ENCODE peak calls at places on chromosomes 3 and 15, in ten cellular contexts. S is AG09319; K is nephron progenitor cell; J is CD8-positive, alpha-beta T cell; B is lower leg skin; D is astrocyte of the spinal cord; F is Peyer's patch; W is AG04450; G is lower lobe of right lung; T is GM12865. P is an unnamed sample.
A peak's percentile ranks its signal among the peaks of the same experiment; 100 is the strongest.

GRCh38 chr3:123449092-123449985 is 449 bp upstream of the ADCY5 start:
- DNase-seq in S (no peak), K (peak; percentile 76), J (no peak), B (no peak), D (peak; percentile 9), F (no peak), W (no peak), G (no peak), T (no peak), P (no peak)

GRCh38 chr3:101243285-101244211 is 76.8 kb downstream of the IMPG2 start:
- DNase-seq in S (peak; percentile 7), K (no peak), J (no peak), B (no peak), D (no peak), F (no peak), W (no peak), G (no peak), T (no peak), P (no peak)

GRCh38 chr3:37520802-37521350 is 340.8 kb upstream of the CTDSPL start:
- DNase-seq in S (no peak), K (no peak), J (no peak), B (no peak), D (peak; percentile 6), F (no peak), W (no peak), G (no peak), T (no peak), P (no peak)

GRCh38 chr3:36677331-36678007 is 86.9 kb downstream of the DCLK3 start:
- DNase-seq in S (peak; percentile 54), K (no peak), J (no peak), B (no peak), D (peak; percentile 92), F (no peak), W (peak; percentile 55), G (no peak), T (peak; percentile 78), P (peak; percentile 97)

GRCh38 chr3:118818386-118818785 is 216.3 kb downstream of the IGSF11 start:
- DNase-seq in S (peak; percentile 37), K (no peak), J (no peak), B (no peak), D (peak; percentile 26), F (no peak), W (peak; percentile 2), G (no peak), T (no peak), P (no peak)

GRCh38 chr3:127038923-127039581 is 56.1 kb downstream of the PLXNA1 start:
- DNase-seq in S (no peak), K (no peak), J (no peak), B (no peak), D (no peak), F (no peak), W (no peak), G (peak; percentile 21), T (no peak), P (no peak)

GRCh38 chr3:1087066-1087555 is 5.7 kb upstream of the CNTN6 start:
- DNase-seq in S (peak; percentile 28), K (no peak), J (no peak), B (peak; percentile 51), D (peak; percentile 95), F (no peak), W (no peak), G (peak; percentile 68), T (no peak), P (peak; percentile 92)

GRCh38 chr15:75900577-75900976 is 3.1 kb upstream of the FBXO22 start:
- DNase-seq in S (no peak), K (no peak), J (no peak), B (no peak), D (no peak), F (no peak), W (no peak), G (no peak), T (no peak), P (no peak)

GRCh38 chr15:95086543-95087252 is 855.3 kb downstream of the MCTP2 start:
- DNase-seq in S (peak; percentile 32), K (no peak), J (no peak), B (no peak), D (peak; percentile 64), F (no peak), W (peak; percentile 46), G (no peak), T (no peak), P (peak; percentile 9)

GRCh38 chr15:40098489-40099261 is 10.0 kb downstream of the BMF start:
- DNase-seq in S (peak; percentile 73), K (no peak), J (peak; percentile 56), B (peak; percentile 78), D (peak; percentile 94), F (peak; percentile 89), W (peak; percentile 93), G (peak; percentile 72), T (peak; percentile 95), P (peak; percentile 76)

GRCh38 chr15:74863239-74864056 is 9.7 kb downstream of the SCAMP2 start:
- DNase-seq in S (no peak), K (no peak), J (peak; percentile 25), B (no peak), D (peak; percentile 31), F (no peak), W (no peak), G (no peak), T (no peak), P (peak; percentile 71)

GRCh38 chr15:70492240-70493177 is 270.8 kb downstream of the UACA start:
- DNase-seq in S (no peak), K (no peak), J (peak; percentile 79), B (peak; percentile 53), D (peak; percentile 93), F (peak; percentile 85), W (no peak), G (peak; percentile 82), T (peak; percentile 90), P (peak; percentile 50)

GRCh38 chr3:42698911-42699230 is 3.7 kb downstream of the HHATL start:
- DNase-seq in S (no peak), K (no peak), J (no peak), B (no peak), D (no peak), F (no peak), W (no peak), G (peak; percentile 52), T (peak; percentile 9), P (no peak)

GRCh38 chr3:12758025-12758830 is 831 bp downstream of the TMEM40 start:
- DNase-seq in S (no peak), K (no peak), J (no peak), B (no peak), D (peak; percentile 83), F (no peak), W (no peak), G (peak; percentile 58), T (peak; percentile 52), P (no peak)

GRCh38 chr3:148158210-148158609 is 539.5 kb upstream of the AGTR1 start:
- DNase-seq in S (no peak), K (no peak), J (no peak), B (no peak), D (peak; percentile 77), F (no peak), W (peak; percentile 7), G (no peak), T (no peak), P (peak; percentile 10)

DNA sequence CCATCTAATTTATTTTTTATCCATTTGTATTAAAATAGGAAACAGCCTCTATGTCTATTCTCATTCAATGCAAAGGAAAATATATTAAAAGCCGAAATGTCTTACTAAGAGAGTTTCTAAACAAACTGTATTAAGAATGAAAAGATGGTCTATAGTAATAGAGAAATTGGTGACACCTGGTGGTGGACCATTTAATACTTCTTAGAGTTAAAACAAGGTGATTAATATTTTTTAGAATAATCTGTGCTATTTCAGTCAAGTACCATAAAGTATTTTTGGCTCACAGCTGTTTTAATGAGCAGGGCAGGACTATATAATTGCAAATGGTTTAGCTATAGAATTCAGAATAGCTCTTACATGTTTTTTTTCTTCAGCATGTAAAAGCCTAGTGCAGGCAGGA is 55.7 kb downstream of the SYNPR start:
- DNase-seq in S (no peak), K (no peak), J (no peak), B (no peak), D (peak; percentile 34), F (no peak), W (no peak), G (no peak), T (no peak), P (no peak)
- TF ChIP-seq CTCF in S (no peak), K (no peak), J (no peak), B (no peak), D (peak; percentile 30), F (peak; percentile 4), W (no peak), G (no peak), T (no peak), P (no peak)

GRCh38 chr3:137511655-137512054 is 252.5 kb upstream of the SOX14 start:
- DNase-seq in S (no peak), K (no peak), J (no peak), B (no peak), D (no peak), F (no peak), W (no peak), G (no peak), T (no peak), P (no peak)

GRCh38 chr3:137519602-137520001 is 244.5 kb upstream of the SOX14 start:
- DNase-seq in S (no peak), K (no peak), J (no peak), B (no peak), D (no peak), F (no peak), W (no peak), G (no peak), T (no peak), P (no peak)

GRCh38 chr3:137509354-137510045 is 254.6 kb upstream of the SOX14 start:
- DNase-seq in S (no peak), K (peak; percentile 2), J (no peak), B (no peak), D (no peak), F (no peak), W (no peak), G (no peak), T (no peak), P (no peak)

GRCh38 chr3:137514853-137515252 is 249.3 kb upstream of the SOX14 start:
- DNase-seq in S (no peak), K (no peak), J (no peak), B (no peak), D (no peak), F (no peak), W (no peak), G (no peak), T (no peak), P (no peak)
- TF ChIP-seq CTCF in S (no peak), K (no peak), J (no peak), B (no peak), D (no peak), F (no peak), W (no peak), G (no peak), T (peak; percentile 8), P (no peak)

GRCh38 chr3:69439683-69440270 is 53.9 kb upstream of the FRMD4B start:
- DNase-seq in S (no peak), K (no peak), J (no peak), B (no peak), D (peak; percentile 32), F (no peak), W (no peak), G (no peak), T (peak; percentile 44), P (no peak)
- TF ChIP-seq CTCF in S (peak; percentile 71), K (peak; percentile 47), J (peak; percentile 24), B (no peak), D (peak; percentile 76), F (peak; percentile 36), W (peak; percentile 75), G (peak; percentile 64), T (peak; percentile 46), P (peak; percentile 79)

DNA sequence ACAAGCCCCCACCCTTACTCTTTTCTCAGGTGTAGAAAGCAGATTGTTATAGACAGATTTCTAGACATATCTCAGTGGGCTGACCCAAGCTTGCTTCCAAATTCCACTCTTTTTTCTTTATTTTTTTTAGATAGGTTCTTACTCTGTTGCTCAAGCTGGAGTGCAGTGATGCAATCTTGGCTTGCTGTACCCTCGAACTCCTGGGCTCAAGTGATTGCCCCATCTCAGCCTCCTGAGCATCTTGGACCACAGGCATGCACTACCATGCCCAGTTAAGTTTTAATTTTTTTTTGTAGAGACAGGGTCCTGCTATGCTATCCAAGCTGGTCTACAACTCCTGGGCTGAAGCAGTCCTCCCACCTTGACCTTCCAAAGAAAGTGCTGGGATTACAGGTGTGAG is 53.5 kb upstream of the ADAMTS9 start:
- DNase-seq in S (no peak), K (no peak), J (no peak), B (no peak), D (no peak), F (no peak), W (no peak), G (peak; percentile 48), T (no peak), P (no peak)
- TF ChIP-seq CTCF in S (no peak), K (no peak), J (no peak), B (no peak), D (no peak), F (no peak), W (no peak), G (no peak), T (no peak), P (no peak)

P was measured in epithelial cell of proximal tubule.